ENCODE peak calls at places on chromosome 20, in six cellular contexts. I is adrenal gland; Z is heart left ventricle; O is psoas muscle; K is CD8-positive, alpha-beta T cell; R is uterus. J is an unnamed sample. For H3K27me3 and H3K9me3, the result is how much of the 10 kb centered on the place peaks cover.

GRCh38 chr20:32333988-32334885 is 23.9 kb upstream of the ASXL1 start:
- DNase-seq in I (peak), Z (peak), O (peak), K (peak), R (peak), J (peak)

GRCh38 chr20:32535316-32535952 is 49.7 kb downstream of the NOL4L start:
- DNase-seq in I (no peak), Z (no peak), O (no peak), K (no peak), R (no peak), J (no peak)

GRCh38 chr20:23350855-23351838 is 556 bp downstream of the NXT1 start:
- DNase-seq in I (peak), Z (peak), O (peak), K (peak), R (peak), J (no peak)

GRCh38 chr20:14919473-14920157 is 582.2 kb upstream of the FLRT3 start:
- DNase-seq in I (no peak), Z (no peak), O (no peak), K (no peak), R (no peak), J (peak)

GRCh38 chr20:17651761-17652388 is 30.2 kb downstream of the RRBP1 start:
- DNase-seq in I (no peak), Z (no peak), O (no peak), K (no peak), R (peak), J (no peak)

GRCh38 chr20:6838181-6838826 is 70.8 kb downstream of the BMP2 start:
- DNase-seq in I (no peak), Z (no peak), O (no peak), K (no peak), R (no peak), J (no peak)

GRCh38 chr20:33880396-33880795 is 69.2 kb downstream of the CHMP4B start:
- DNase-seq in I (no peak), Z (no peak), O (no peak), K (no peak), R (no peak), J (no peak)

GRCh38 chr20:1943267-1944002 is 48.2 kb downstream of the SIRPA start:
- DNase-seq in I (no peak), Z (peak), O (peak), K (no peak), R (no peak), J (no peak)

GRCh38 chr20:10639762-10640556 is 33.8 kb downstream of the JAG1 start:
- DNase-seq in I (no peak), Z (peak), O (no peak), K (no peak), R (no peak), J (no peak)

GRCh38 chr20:931401-931800 is 15.3 kb upstream of the ANGPT4 start:
- DNase-seq in I (no peak), Z (no peak), O (no peak), K (no peak), R (no peak), J (no peak)

GRCh38 chr20:856361-856775 is 22.9 kb downstream of the FAM110A start:
- DNase-seq in I (no peak), Z (no peak), O (no peak), K (peak), R (no peak), J (peak)

GRCh38 chr20:1774479-1774878 is 116.9 kb upstream of the SIRPG start:
- DNase-seq in I (no peak), Z (no peak), O (no peak), K (no peak), R (no peak), J (no peak)

GRCh38 chr20:25547999-25548398 is 37.3 kb downstream of the NINL start:
- DNase-seq in I (no peak), Z (no peak), O (no peak), K (no peak), R (no peak), J (no peak)

GRCh38 chr20:56245761-56246160 is 2.8 kb upstream of the MC3R start:
- DNase-seq in I (no peak), Z (no peak), O (no peak), K (no peak), R (no peak), J (no peak)

GRCh38 chr20:24492031-24492607 is 22.7 kb downstream of the SYNDIG1 start:
- DNase-seq in I (no peak), Z (no peak), O (no peak), K (no peak), R (no peak), J (no peak)

GRCh38 chr20:18712116-18712515 is 101.5 kb upstream of the SCP2D1 start:
- DNase-seq in I (no peak), Z (no peak), O (no peak), K (no peak), R (no peak), J (no peak)

GRCh38 chr20:34049897-34050695 is 56.4 kb downstream of the RALY start:
- DNase-seq in I (no peak), Z (no peak), O (no peak), K (no peak), R (no peak), J (no peak)

GRCh38 chr20:61173966-61174725 is 77.9 kb upstream of the CDH4 start:
- DNase-seq in I (no peak), Z (no peak), O (no peak), K (no peak), R (no peak), J (no peak)

GRCh38 chr20:36875702-36876472 is at the start of gene TLDC2:
- DNase-seq in I (no peak), Z (no peak), O (no peak), K (no peak), R (no peak), J (no peak)

GRCh38 chr20:29300579-29301551 is 1956.6 kb upstream of the DEFB115 start:
- DNase-seq in I (no peak), Z (no peak), O (no peak), K (no peak), R (no peak), J (peak)

GRCh38 chr20:43844778-43845614 is 69.7 kb upstream of the TOX2 start:
- DNase-seq in I (peak), Z (no peak), O (peak), K (no peak), R (no peak), J (peak)

GRCh38 chr20:60715172-60715571 is 536.9 kb upstream of the CDH4 start:
- DNase-seq in I (no peak), Z (no peak), O (no peak), K (no peak), R (no peak), J (no peak)

GRCh38 chr20:45325367-45325766 is 17.3 kb upstream of the MATN4 start:
- DNase-seq in I (no peak), Z (no peak), O (no peak), K (no peak), R (no peak), J (no peak)

GRCh38 chr20:1941226-1941625 is 46.0 kb downstream of the SIRPA start:
- DNase-seq in I (peak), Z (no peak), O (peak), K (no peak), R (no peak), J (peak)

GRCh38 chr20:51639206-51639832 is 96.8 kb upstream of the NFATC2 start:
- DNase-seq in I (peak), Z (peak), O (peak), K (peak), R (peak), J (no peak)

GRCh38 chr20:4045741-4046140 is 30.4 kb upstream of the RNF24 start:
- DNase-seq in I (no peak), Z (no peak), O (no peak), K (no peak), R (no peak), J (no peak)

GRCh38 chr20:54208492-54209044 is 681 bp downstream of the PFDN4 start:
- DNase-seq in I (no peak), Z (no peak), O (no peak), K (peak), R (no peak), J (no peak)

GRCh38 chr20:35318502-35319157 is 26.4 kb upstream of the FAM83C start:
- DNase-seq in I (no peak), Z (no peak), O (peak), K (no peak), R (peak), J (peak)

GRCh38 chr20:58746551-58747399 is 54.2 kb downstream of the NPEPL1 start:
- DNase-seq in I (peak), Z (no peak), O (no peak), K (no peak), R (no peak), J (no peak)

GRCh38 chr20:62482136-62482833 is 6.5 kb upstream of the GATA5 start:
- DNase-seq in I (no peak), Z (no peak), O (no peak), K (no peak), R (no peak), J (peak)
- H3K27me3 ChIP-seq in I (under half), Z (under half), O (under half), K (under half), R (under half), J (half or more)

DNA sequence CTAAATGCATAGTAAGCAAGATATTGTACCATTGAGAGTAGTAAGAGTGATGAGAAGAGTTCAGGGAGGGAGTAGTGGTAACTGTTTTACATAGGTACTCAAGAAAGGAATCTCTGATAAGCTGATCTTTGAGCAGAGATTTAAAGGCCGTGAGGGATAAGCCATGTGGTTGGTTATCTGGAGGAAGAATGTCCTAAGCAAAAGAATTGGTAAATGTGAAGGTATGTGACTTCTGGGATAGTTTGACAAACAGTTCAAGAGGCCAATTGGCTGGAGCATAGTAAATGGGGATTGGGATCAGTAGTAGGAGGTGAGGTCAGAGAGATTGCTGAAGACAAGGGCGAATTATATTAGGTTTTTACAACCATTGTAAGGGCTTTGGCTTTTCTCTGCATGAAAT is 40.1 kb downstream of the PLCB1 start:
- DNase-seq in I (no peak), Z (no peak), O (no peak), K (no peak), R (no peak), J (no peak)
- H3K9me3 ChIP-seq in I (under half), Z (under half), O (under half), K (under half), R (under half), J (under half)

GRCh38 chr20:42041000-42041565 is 422.9 kb upstream of the CHD6 start:
- DNase-seq in I (no peak), Z (no peak), O (no peak), K (no peak), R (no peak), J (no peak)
- TF ChIP-seq CTCF in I (peak), Z (no peak), O (no peak), K (no peak), R (no peak), J (peak)

GRCh38 chr20:62423326-62423706 is 4.0 kb downstream of the RBBP8NL start:
- DNase-seq in I (no peak), Z (no peak), O (no peak), K (no peak), R (no peak), J (peak)
- H3K27me3 ChIP-seq in I (under half), Z (under half), O (under half), K (under half), R (under half), J (under half)

GRCh38 chr20:49285813-49286494 is 8.1 kb upstream of the ZNFX1 start:
- DNase-seq in I (no peak), Z (no peak), O (no peak), K (no peak), R (no peak), J (no peak)
- H3K9me3 ChIP-seq in I (under half), Z (under half), O (under half), K (under half), R (under half), J (under half)

GRCh38 chr20:20564279-20564678 is 148.2 kb downstream of the RALGAPA2 start:
- DNase-seq in I (no peak), Z (no peak), O (no peak), K (no peak), R (no peak), J (no peak)
- TF ChIP-seq CTCF in I (no peak), Z (no peak), O (no peak), K (no peak), R (no peak), J (no peak)

GRCh38 chr20:64051532-64052325 is 2.3 kb upstream of the SOX18 start:
- DNase-seq in I (peak), Z (peak), O (peak), K (no peak), R (peak), J (no peak)
- H3K27me3 ChIP-seq in I (half or more), Z (under half), O (under half), K (under half), R (under half), J (under half)

J was measured in RWPE2.